ENCODE peak calls at places on chromosomes 12 and 14, in four cellular contexts. X, V, B and O are unnamed samples.

GRCh38 chr12:62194616-62195015 is 65.6 kb upstream of the USP15 start:
- DNase-seq in V (peak), X (no peak), B (no peak), O (peak)

GRCh38 chr14:105491366-105492006 is 440 bp downstream of the TEDC1 start:
- DNase-seq in V (peak), X (peak), B (peak), O (peak)

GRCh38 chr12:80412343-80412953 is 31.6 kb upstream of the PTPRQ start:
- DNase-seq in V (peak), B (no peak), X (peak), O (peak)

GRCh38 chr14:36454599-36455240 is 65.3 kb downstream of the NKX2-1 start:
- DNase-seq in X (no peak), B (no peak), V (no peak), O (no peak)

GRCh38 chr14:74979442-74980397 is 23.0 kb upstream of the EIF2B2 start:
- DNase-seq in V (peak), X (no peak), B (no peak), O (peak)

GRCh38 chr12:65331456-65331855 is 53.0 kb downstream of the MSRB3 start:
- DNase-seq in X (no peak), V (no peak), B (no peak), O (no peak)

GRCh38 chr14:100336618-100337530 is 13.7 kb downstream of the SLC25A47 start:
- DNase-seq in B (no peak), X (no peak), V (no peak), O (no peak)

GRCh38 chr12:111943929-111944328 is 69.0 kb downstream of the TMEM116 start:
- DNase-seq in X (no peak), B (no peak), V (no peak), O (no peak)

GRCh38 chr12:119115296-119115905 is 63.3 kb upstream of the HSPB8 start:
- DNase-seq in X (peak), V (peak), B (no peak), O (peak)

GRCh38 chr14:65103150-65103760 is 938 bp upstream of the MAX start:
- DNase-seq in X (peak), B (no peak), V (peak), O (no peak)

GRCh38 chr14:99792551-99793212 is 531 bp upstream of the EML1 start:
- DNase-seq in B (no peak), X (no peak), V (no peak), O (no peak)

GRCh38 chr12:87094356-87094755 is 838.2 kb upstream of the MGAT4C start:
- DNase-seq in X (no peak), B (no peak), V (no peak), O (no peak)

GRCh38 chr12:18224745-18225144 is 36.6 kb upstream of the PIK3C2G start:
- DNase-seq in V (peak), X (peak), B (no peak), O (peak)

GRCh38 chr14:102058146-102058545 is 28.7 kb downstream of the HSP90AA1 start:
- DNase-seq in B (no peak), X (no peak), V (no peak), O (no peak)

GRCh38 chr12:131384544-131384855 is 326.4 kb upstream of the SFSWAP start:
- DNase-seq in X (no peak), V (no peak), B (no peak), O (no peak)

GRCh38 chr12:101086490-101086889 is 123.5 kb downstream of the SLC5A8 start:
- DNase-seq in V (peak), B (no peak), X (no peak), O (peak)

GRCh38 chr12:86710110-86710509 is 453.9 kb upstream of the MGAT4C start:
- DNase-seq in B (no peak), V (no peak), X (no peak), O (peak)

GRCh38 chr14:60254176-60254575 is 5.2 kb downstream of the PPM1A start:
- DNase-seq in V (no peak), X (no peak), B (no peak), O (no peak)